ENCODE peak calls at places on chromosomes 6 and 20, in six cellular contexts. Z is AG04449, O is natural killer cell, Y is endodermal cell, J is PC-9, D is cardiac fibroblast. M is an unnamed sample.

GRCh38 chr6:144285798-144286502 is 815 bp downstream of the UTRN start:
- DNase-seq in Z (no peak), O (peak; percentile 47), Y (peak; percentile 80), J (peak; percentile 52), D (peak; percentile 63), M (peak; percentile 43)

GRCh38 chr6:157529654-157530039 is 148.7 kb downstream of the ZDHHC14 start:
- DNase-seq in Z (no peak), O (no peak), Y (peak; percentile 1), J (no peak), D (no peak), M (no peak)

GRCh38 chr6:26249709-26249958 is 115.4 kb upstream of the BTN3A2 start:
- DNase-seq in Z (no peak), O (no peak), Y (no peak), J (no peak), D (no peak), M (no peak)

GRCh38 chr6:11770546-11771466 is 7.8 kb downstream of the ADTRP start:
- DNase-seq in Z (peak; percentile 99), O (no peak), Y (peak; percentile 80), J (peak; percentile 100), D (peak; percentile 99), M (no peak)

GRCh38 chr6:78868124-78868523 is 773 bp downstream of the IRAK1BP1 start:
- DNase-seq in Z (no peak), O (no peak), Y (no peak), J (no peak), D (peak; percentile 5), M (no peak)

GRCh38 chr6:129516005-129516404 is 194.0 kb downstream of the ARHGAP18 start:
- DNase-seq in Z (no peak), O (no peak), Y (no peak), J (no peak), D (no peak), M (no peak)

GRCh38 chr6:46090115-46091079 is 39.4 kb upstream of the ENPP4 start:
- DNase-seq in Z (peak; percentile 1), O (peak; percentile 33), Y (peak; percentile 77), J (peak; percentile 47), D (peak; percentile 67), M (peak; percentile 32)

GRCh38 chr6:107736713-107737396 is 87.3 kb downstream of the SCML4 start:
- DNase-seq in Z (no peak), O (no peak), Y (no peak), J (no peak), D (no peak), M (no peak)

GRCh38 chr6:5772634-5773230 is 234.0 kb downstream of the NRN1 start:
- DNase-seq in Z (no peak), O (no peak), Y (no peak), J (no peak), D (no peak), M (no peak)

GRCh38 chr20:58058421-58059140 is 169.9 kb downstream of the ANKRD60 start:
- DNase-seq in Z (no peak), O (no peak), Y (peak; percentile 64), J (no peak), D (no peak), M (no peak)

GRCh38 chr20:17228624-17229061 is 1.8 kb downstream of the PCSK2 start:
- DNase-seq in Z (no peak), O (no peak), Y (peak; percentile 83), J (no peak), D (no peak), M (no peak)

GRCh38 chr6:135181333-135182119 is 418 bp downstream of the MYB start:
- DNase-seq in Z (no peak), O (no peak), Y (no peak), J (no peak), D (no peak), M (peak; percentile 23)

GRCh38 chr20:63274381-63275228 is 2.0 kb downstream of the ARFGAP1 start:
- DNase-seq in Z (no peak), O (no peak), Y (no peak), J (no peak), D (no peak), M (no peak)

GRCh38 chr6:170403451-170403850 is 96.9 kb downstream of the FAM120B start:
- DNase-seq in Z (no peak), O (no peak), Y (peak; percentile 87), J (no peak), D (peak; percentile 50), M (no peak)

GRCh38 chr20:34990231-34990630 is 34.6 kb downstream of the MYH7B start:
- DNase-seq in Z (no peak), O (no peak), Y (no peak), J (no peak), D (no peak), M (no peak)

GRCh38 chr6:70371454-70372105 is 41.7 kb upstream of the FAM135A start:
- DNase-seq in Z (peak; percentile 21), O (no peak), Y (no peak), J (peak; percentile 93), D (peak; percentile 79), M (no peak)

GRCh38 chr6:166462461-166463135 is 79.9 kb upstream of the MPC1 start:
- DNase-seq in Z (no peak), O (no peak), Y (peak; percentile 60), J (no peak), D (no peak), M (no peak)
- TF ChIP-seq CTCF in Z (no peak), O (no peak), Y (peak; percentile 30), J (no peak), D (no peak), M (no peak)

DNA sequence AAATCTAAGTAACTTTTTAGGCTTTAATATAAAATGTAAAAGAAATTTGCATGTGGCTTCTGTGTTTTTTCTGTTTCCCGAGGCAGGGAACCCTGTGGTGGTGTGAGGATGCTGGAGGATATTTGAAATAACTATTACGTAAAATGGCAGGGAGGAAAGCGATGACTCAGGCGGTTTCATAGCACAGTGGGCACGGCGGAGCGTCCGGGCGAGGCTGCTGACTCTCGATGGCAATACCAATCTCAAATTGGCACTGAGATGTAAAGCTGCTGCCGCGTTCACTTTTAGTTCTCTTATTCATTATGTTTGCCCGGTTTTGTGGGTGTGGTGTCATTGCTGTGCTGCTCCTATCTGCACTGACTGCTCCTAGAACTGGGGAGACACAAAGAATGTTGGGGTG is 254.3 kb downstream of the THBS2 start:
- DNase-seq in Z (no peak), O (no peak), Y (no peak), J (no peak), D (no peak), M (no peak)
- TF ChIP-seq CTCF in Z (no peak), O (no peak), Y (no peak), J (no peak), D (no peak), M (no peak)

GRCh38 chr6:97501875-97502274 is 218.9 kb upstream of the MMS22L start:
- DNase-seq in Z (no peak), O (no peak), Y (no peak), J (no peak), D (no peak), M (no peak)
- TF ChIP-seq CTCF in Z (no peak), O (no peak), Y (no peak), J (no peak), D (no peak), M (no peak)

DNA sequence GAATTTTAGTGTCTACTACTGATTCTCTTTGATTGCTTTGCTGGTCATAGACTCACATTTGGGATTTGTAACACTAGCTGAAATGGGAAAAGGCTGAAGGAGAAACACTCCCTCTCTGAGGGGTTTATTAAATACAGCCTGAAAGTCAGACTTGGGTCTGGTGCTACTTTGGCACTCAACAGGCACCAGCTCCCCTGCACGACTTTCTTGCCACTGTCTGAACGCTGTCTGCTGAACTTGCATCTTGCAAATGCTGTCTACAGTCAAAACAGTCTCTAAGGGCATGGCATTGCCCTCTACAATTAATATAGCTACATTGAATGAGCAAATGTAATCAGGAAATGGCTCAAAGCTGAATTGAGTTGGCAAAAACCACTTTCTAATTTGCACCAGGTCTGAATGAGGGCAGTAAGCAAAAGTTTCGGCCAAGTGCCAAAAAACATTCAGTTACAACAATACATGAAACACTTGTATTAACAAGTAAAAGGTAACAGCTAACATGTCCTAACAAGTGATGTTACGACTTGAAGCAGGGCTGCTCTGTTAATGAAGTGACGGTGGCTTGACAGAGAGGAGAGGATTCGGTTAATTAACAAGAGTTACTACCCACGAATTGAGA is 119.5 kb downstream of the FOXC1 start:
- DNase-seq in Z (no peak), O (no peak), Y (no peak), J (no peak), D (no peak), M (no peak)
- TF ChIP-seq CTCF in Z (no peak), O (no peak), Y (no peak), J (no peak), D (no peak), M (no peak)

M was measured in activated B cell treated with CpG ODN at 0.5 μM for 24 hours.